ENCODE peak calls at places on chromosomes 6 and 20, in four cellular contexts. B is H1, U is astrocyte, P is GM12878. C is an unnamed sample.

GRCh38 chr6:84428300-84428907 is 201.0 kb upstream of the CEP162 start:
- DNase-seq in B (peak; percentile 60), U (peak; percentile 26), P (no peak), C (peak; percentile 21)

GRCh38 chr20:47066484-47067270 is 172.0 kb downstream of the EYA2 start:
- DNase-seq in B (no peak), U (peak; percentile 4), P (no peak), C (no peak)

GRCh38 chr20:36604952-36605308 is 649 bp upstream of the RAB5IF start:
- DNase-seq in B (no peak), U (no peak), P (peak; percentile 81), C (peak; percentile 49)

GRCh38 chr6:163415620-163416379 is 1.3 kb downstream of the QKI start:
- DNase-seq in B (no peak), U (peak; percentile 52), P (peak; percentile 72), C (no peak)

GRCh38 chr6:67683960-67684359 is 951.1 kb upstream of the ADGRB3 start:
- DNase-seq in B (no peak), U (peak; percentile 67), P (no peak), C (no peak)

GRCh38 chr20:22810030-22810429 is 225.1 kb upstream of the SSTR4 start:
- DNase-seq in B (no peak), U (no peak), P (no peak), C (no peak)

GRCh38 chr6:43052842-43053544 is 658 bp downstream of the CUL7 start:
- DNase-seq in B (no peak), U (peak; percentile 12), P (no peak), C (peak; percentile 41)

GRCh38 chr20:53805895-53806384 is 212.3 kb upstream of the ZNF217 start:
- DNase-seq in B (no peak), U (peak; percentile 70), P (no peak), C (peak; percentile 59)

GRCh38 chr20:3786665-3787639 is at the start of gene CENPB:
- DNase-seq in B (peak; percentile 96), U (peak; percentile 52), P (no peak), C (peak; percentile 94)

GRCh38 chr6:136947037-136947436 is 24.9 kb downstream of the SLC35D3 start:
- DNase-seq in B (no peak), U (no peak), P (no peak), C (no peak)

GRCh38 chr6:168417158-168417557 is 23.8 kb upstream of the SMOC2 start:
- DNase-seq in B (peak; percentile 59), U (no peak), P (no peak), C (peak; percentile 28)

GRCh38 chr20:60137657-60138245 is 179.5 kb downstream of the CDH26 start:
- DNase-seq in B (peak; percentile 62), U (no peak), P (no peak), C (peak; percentile 38)

GRCh38 chr6:117906454-117906904 is 585 bp upstream of the SLC35F1 start:
- DNase-seq in B (no peak), U (no peak), P (peak; percentile 8), C (no peak)
- H3K9ac ChIP-seq in B (no peak overlapping the region), U (no peak overlapping the region), P (no peak overlapping the region), C (no peak overlapping the region)

GRCh38 chr20:6079011-6079410 is 25.2 kb upstream of the LRRN4 start:
- DNase-seq in B (no peak), U (no peak), P (no peak), C (no peak)
- H3K27ac ChIP-seq in B (no peak overlapping the region), U (no peak overlapping the region), P (no peak overlapping the region), C (no peak overlapping the region)

DNA sequence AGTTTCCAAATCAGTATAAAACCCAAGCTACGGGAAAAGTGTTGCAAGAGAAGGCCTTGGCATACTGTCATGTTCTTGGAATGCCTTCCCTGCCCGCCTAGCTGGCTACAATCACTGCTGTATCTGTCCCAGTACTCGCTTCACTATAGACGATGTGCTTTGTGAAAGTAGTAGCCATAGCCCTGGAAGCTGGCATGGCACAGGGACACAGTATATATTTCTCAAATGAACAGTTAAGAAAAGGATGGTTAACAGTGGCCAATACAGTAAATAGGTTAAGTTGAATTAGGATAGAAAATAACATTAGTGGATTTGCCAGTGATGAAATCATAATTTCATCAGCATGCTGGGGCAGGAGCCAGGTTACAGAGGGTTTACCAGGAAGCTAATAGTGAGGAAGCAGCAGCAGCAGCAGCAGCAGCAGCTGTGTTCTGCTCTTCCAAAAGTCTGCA is 499.3 kb downstream of the CDKAL1 start:
- DNase-seq in B (no peak), U (peak; percentile 78), P (no peak), C (no peak)
- H3K9ac ChIP-seq in B (no peak overlapping the region), U (no peak overlapping the region), P (no peak overlapping the region), C (no peak overlapping the region)

GRCh38 chr6:36249536-36249935 is 20.3 kb upstream of the PNPLA1 start:
- DNase-seq in B (no peak), U (no peak), P (no peak), C (no peak)
- H3K27ac ChIP-seq in B (no peak overlapping the region), U (no peak overlapping the region), P (no peak overlapping the region), C (no peak overlapping the region)

C was measured in colonic mucosa.